ENCODE peak calls at places on chromosome 14, in four cellular contexts. One of them, this sample, is unnamed.
A peak's percentile ranks its signal among the peaks of the same experiment; 100 is the strongest.

GRCh38 chr14:103073367-103073875 is 10.6 kb upstream of the LBHD2 start:
- DNase-seq in dorsolateral prefrontal cortex: no peak
- DNase-seq in cardiac fibroblast: no peak
- DNase-seq in retinal pigment epithelial cell: no peak
- DNase-seq in this sample: no peak

GRCh38 chr14:55212611-55213010 is 21.2 kb upstream of the DLGAP5 start:
- DNase-seq in dorsolateral prefrontal cortex: no peak
- DNase-seq in cardiac fibroblast: no peak
- DNase-seq in retinal pigment epithelial cell: no peak
- DNase-seq in this sample: peak; percentile 29

GRCh38 chr14:99735189-99736135 is 51.4 kb downstream of the CYP46A1 start:
- DNase-seq in dorsolateral prefrontal cortex: peak; percentile 15
- DNase-seq in cardiac fibroblast: no peak
- DNase-seq in retinal pigment epithelial cell: no peak
- DNase-seq in this sample: peak; percentile 11

GRCh38 chr14:61420326-61420725 is 98.9 kb downstream of the PRKCH start:
- DNase-seq in dorsolateral prefrontal cortex: no peak
- DNase-seq in cardiac fibroblast: peak; percentile 58
- DNase-seq in retinal pigment epithelial cell: no peak
- DNase-seq in this sample: no peak

GRCh38 chr14:59101441-59101840 is 87.0 kb upstream of the DAAM1 start:
- DNase-seq in dorsolateral prefrontal cortex: no peak
- DNase-seq in cardiac fibroblast: no peak
- DNase-seq in retinal pigment epithelial cell: no peak
- DNase-seq in this sample: no peak

GRCh38 chr14:71651228-71651627 is 281.0 kb upstream of the RGS6 start:
- DNase-seq in dorsolateral prefrontal cortex: no peak
- DNase-seq in cardiac fibroblast: peak; percentile 95
- DNase-seq in retinal pigment epithelial cell: peak; percentile 74
- DNase-seq in this sample: no peak

GRCh38 chr14:33668066-33668465 is 282.8 kb downstream of the EGLN3 start:
- DNase-seq in dorsolateral prefrontal cortex: no peak
- DNase-seq in cardiac fibroblast: peak; percentile 53
- DNase-seq in retinal pigment epithelial cell: no peak
- DNase-seq in this sample: no peak

GRCh38 chr14:51006781-51007211 is 62.5 kb upstream of the PYGL start:
- DNase-seq in dorsolateral prefrontal cortex: peak; percentile 70
- DNase-seq in cardiac fibroblast: peak; percentile 77
- DNase-seq in retinal pigment epithelial cell: peak; percentile 69
- DNase-seq in this sample: peak; percentile 59

GRCh38 chr14:22098435-22098834 is 424.8 kb upstream of the OR4E1 start:
- DNase-seq in dorsolateral prefrontal cortex: no peak
- DNase-seq in cardiac fibroblast: no peak
- DNase-seq in retinal pigment epithelial cell: no peak
- DNase-seq in this sample: no peak

GRCh38 chr14:94464290-94464689 is 11.7 kb upstream of the SERPINA11 start:
- DNase-seq in dorsolateral prefrontal cortex: no peak
- DNase-seq in cardiac fibroblast: no peak
- DNase-seq in retinal pigment epithelial cell: no peak
- DNase-seq in this sample: no peak

GRCh38 chr14:91265404-91265803 is 20.9 kb upstream of the GPR68 start:
- DNase-seq in dorsolateral prefrontal cortex: no peak
- DNase-seq in cardiac fibroblast: no peak
- DNase-seq in retinal pigment epithelial cell: no peak
- DNase-seq in this sample: no peak

GRCh38 chr14:89807905-89808304 is 146.6 kb downstream of the EFCAB11 start:
- DNase-seq in dorsolateral prefrontal cortex: no peak
- DNase-seq in cardiac fibroblast: no peak
- DNase-seq in retinal pigment epithelial cell: no peak
- DNase-seq in this sample: no peak

GRCh38 chr14:74437654-74438053 is 11.6 kb upstream of the SYNDIG1L start:
- DNase-seq in dorsolateral prefrontal cortex: no peak
- DNase-seq in cardiac fibroblast: peak; percentile 3
- DNase-seq in retinal pigment epithelial cell: no peak
- DNase-seq in this sample: no peak

GRCh38 chr14:69326611-69327010 is 66.7 kb downstream of the GALNT16 start:
- DNase-seq in dorsolateral prefrontal cortex: no peak
- DNase-seq in cardiac fibroblast: no peak
- DNase-seq in retinal pigment epithelial cell: no peak
- DNase-seq in this sample: no peak

GRCh38 chr14:29868000-29868399 is 59.6 kb downstream of the PRKD1 start:
- DNase-seq in dorsolateral prefrontal cortex: no peak
- DNase-seq in cardiac fibroblast: no peak
- DNase-seq in retinal pigment epithelial cell: no peak
- DNase-seq in this sample: no peak

GRCh38 chr14:105876158-105876557 is 349.8 kb downstream of the TMEM121 start:
- DNase-seq in dorsolateral prefrontal cortex: peak; percentile 15
- DNase-seq in cardiac fibroblast: no peak
- DNase-seq in retinal pigment epithelial cell: no peak
- DNase-seq in this sample: peak; percentile 2

GRCh38 chr14:103315368-103315911 is 18.6 kb upstream of the EIF5 start:
- DNase-seq in dorsolateral prefrontal cortex: no peak
- DNase-seq in cardiac fibroblast: peak; percentile 91
- DNase-seq in retinal pigment epithelial cell: no peak
- DNase-seq in this sample: no peak

GRCh38 chr14:68506021-68506644 is 286.7 kb downstream of the ZFP36L1 start:
- DNase-seq in dorsolateral prefrontal cortex: no peak
- DNase-seq in cardiac fibroblast: peak; percentile 81
- DNase-seq in retinal pigment epithelial cell: no peak
- DNase-seq in this sample: no peak

GRCh38 chr14:59918824-59919581 is 941 bp upstream of the LRRC9 start:
- DNase-seq in dorsolateral prefrontal cortex: no peak
- DNase-seq in cardiac fibroblast: peak; percentile 57
- DNase-seq in retinal pigment epithelial cell: no peak
- DNase-seq in this sample: peak; percentile 34

GRCh38 chr14:29853272-29853671 is 74.4 kb downstream of the PRKD1 start:
- DNase-seq in dorsolateral prefrontal cortex: no peak
- DNase-seq in cardiac fibroblast: no peak
- DNase-seq in retinal pigment epithelial cell: no peak
- DNase-seq in this sample: no peak

GRCh38 chr14:55073856-55074255 is 22.4 kb downstream of the MAPK1IP1L start:
- DNase-seq in dorsolateral prefrontal cortex: no peak
- DNase-seq in cardiac fibroblast: peak; percentile 60
- DNase-seq in retinal pigment epithelial cell: peak; percentile 62
- DNase-seq in this sample: no peak

GRCh38 chr14:47040490-47040889 is 388.9 kb upstream of the RPL10L start:
- DNase-seq in dorsolateral prefrontal cortex: no peak
- DNase-seq in cardiac fibroblast: no peak
- DNase-seq in retinal pigment epithelial cell: peak; percentile 33
- DNase-seq in this sample: no peak

GRCh38 chr14:45253754-45254300 is 825 bp upstream of the MIS18BP1 start:
- DNase-seq in dorsolateral prefrontal cortex: no peak
- DNase-seq in cardiac fibroblast: peak; percentile 82
- DNase-seq in retinal pigment epithelial cell: peak; percentile 54
- DNase-seq in this sample: no peak

GRCh38 chr14:99273025-99273723 is 1.2 kb upstream of the BCL11B start:
- DNase-seq in dorsolateral prefrontal cortex: no peak
- DNase-seq in cardiac fibroblast: no peak
- DNase-seq in retinal pigment epithelial cell: no peak
- DNase-seq in this sample: peak; percentile 73

GRCh38 chr14:75811136-75811839 is 150.2 kb downstream of the TTLL5 start:
- DNase-seq in dorsolateral prefrontal cortex: no peak
- DNase-seq in cardiac fibroblast: no peak
- DNase-seq in retinal pigment epithelial cell: no peak
- DNase-seq in this sample: no peak

GRCh38 chr14:55071870-55072640 is 20.6 kb downstream of the MAPK1IP1L start:
- DNase-seq in dorsolateral prefrontal cortex: peak; percentile 59
- DNase-seq in cardiac fibroblast: peak; percentile 93
- DNase-seq in retinal pigment epithelial cell: peak; percentile 89
- DNase-seq in this sample: no peak

GRCh38 chr14:63205850-63206249 is 1.6 kb downstream of the RHOJ start:
- DNase-seq in dorsolateral prefrontal cortex: no peak
- DNase-seq in cardiac fibroblast: peak; percentile 54
- DNase-seq in retinal pigment epithelial cell: no peak
- DNase-seq in this sample: no peak

GRCh38 chr14:32509632-32510187 is 180.6 kb downstream of the AKAP6 start:
- DNase-seq in dorsolateral prefrontal cortex: peak; percentile 77
- DNase-seq in cardiac fibroblast: peak; percentile 99
- DNase-seq in retinal pigment epithelial cell: peak; percentile 99
- DNase-seq in this sample: no peak

GRCh38 chr14:45968037-45968436 is 683.5 kb downstream of the RPL10L start:
- DNase-seq in dorsolateral prefrontal cortex: no peak
- DNase-seq in cardiac fibroblast: no peak
- DNase-seq in retinal pigment epithelial cell: no peak
- DNase-seq in this sample: no peak

GRCh38 chr14:85276829-85277228 is 253.1 kb upstream of the FLRT2 start:
- DNase-seq in dorsolateral prefrontal cortex: no peak
- DNase-seq in cardiac fibroblast: no peak
- DNase-seq in retinal pigment epithelial cell: no peak
- DNase-seq in this sample: no peak

GRCh38 chr14:100900837-100901390 is 2.6 kb downstream of the RTL1 start:
- DNase-seq in dorsolateral prefrontal cortex: no peak
- DNase-seq in cardiac fibroblast: no peak
- DNase-seq in retinal pigment epithelial cell: no peak
- DNase-seq in this sample: peak; percentile 80
- TF ChIP-seq CTCF in dorsolateral prefrontal cortex: peak; percentile 49
- TF ChIP-seq CTCF in cardiac fibroblast: no peak
- TF ChIP-seq CTCF in retinal pigment epithelial cell: peak; percentile 23
- TF ChIP-seq CTCF in this sample: no peak

DNA sequence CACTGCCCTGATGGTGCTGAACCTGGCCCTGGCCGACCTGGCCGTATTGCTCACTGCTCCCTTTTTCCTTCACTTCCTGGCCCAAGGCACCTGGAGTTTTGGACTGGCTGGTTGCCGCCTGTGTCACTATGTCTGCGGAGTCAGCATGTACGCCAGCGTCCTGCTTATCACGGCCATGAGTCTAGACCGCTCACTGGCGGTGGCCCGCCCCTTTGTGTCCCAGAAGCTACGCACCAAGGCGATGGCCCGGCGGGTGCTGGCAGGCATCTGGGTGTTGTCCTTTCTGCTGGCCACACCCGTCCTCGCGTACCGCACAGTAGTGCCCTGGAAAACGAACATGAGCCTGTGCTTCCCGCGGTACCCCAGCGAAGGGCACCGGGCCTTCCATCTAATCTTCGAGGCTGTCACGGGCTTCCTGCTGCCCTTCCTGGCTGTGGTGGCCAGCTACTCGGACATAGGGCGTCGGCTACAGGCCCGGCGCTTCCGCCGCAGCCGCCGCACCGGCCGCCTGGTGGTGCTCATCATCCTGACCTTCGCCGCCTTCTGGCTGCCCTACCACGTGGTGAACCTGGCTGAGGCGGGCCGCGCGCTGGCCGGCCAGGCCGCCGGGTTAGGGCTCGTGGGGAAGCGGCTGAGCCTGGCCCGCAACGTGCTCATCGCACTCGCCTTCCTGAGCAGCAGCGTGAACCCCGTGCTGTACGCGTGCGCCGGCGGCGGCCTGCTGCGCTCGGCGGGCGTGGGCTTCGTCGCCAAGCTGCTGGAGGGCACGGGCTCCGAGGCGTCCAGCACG is 4.7 kb downstream of the LTB4R start:
- DNase-seq in dorsolateral prefrontal cortex: no peak
- DNase-seq in cardiac fibroblast: peak; percentile 19
- DNase-seq in retinal pigment epithelial cell: no peak
- DNase-seq in this sample: peak; percentile 31
- TF ChIP-seq CTCF in dorsolateral prefrontal cortex: no peak
- TF ChIP-seq CTCF in cardiac fibroblast: no peak
- TF ChIP-seq CTCF in retinal pigment epithelial cell: peak; percentile 8
- TF ChIP-seq CTCF in this sample: no peak

DNA sequence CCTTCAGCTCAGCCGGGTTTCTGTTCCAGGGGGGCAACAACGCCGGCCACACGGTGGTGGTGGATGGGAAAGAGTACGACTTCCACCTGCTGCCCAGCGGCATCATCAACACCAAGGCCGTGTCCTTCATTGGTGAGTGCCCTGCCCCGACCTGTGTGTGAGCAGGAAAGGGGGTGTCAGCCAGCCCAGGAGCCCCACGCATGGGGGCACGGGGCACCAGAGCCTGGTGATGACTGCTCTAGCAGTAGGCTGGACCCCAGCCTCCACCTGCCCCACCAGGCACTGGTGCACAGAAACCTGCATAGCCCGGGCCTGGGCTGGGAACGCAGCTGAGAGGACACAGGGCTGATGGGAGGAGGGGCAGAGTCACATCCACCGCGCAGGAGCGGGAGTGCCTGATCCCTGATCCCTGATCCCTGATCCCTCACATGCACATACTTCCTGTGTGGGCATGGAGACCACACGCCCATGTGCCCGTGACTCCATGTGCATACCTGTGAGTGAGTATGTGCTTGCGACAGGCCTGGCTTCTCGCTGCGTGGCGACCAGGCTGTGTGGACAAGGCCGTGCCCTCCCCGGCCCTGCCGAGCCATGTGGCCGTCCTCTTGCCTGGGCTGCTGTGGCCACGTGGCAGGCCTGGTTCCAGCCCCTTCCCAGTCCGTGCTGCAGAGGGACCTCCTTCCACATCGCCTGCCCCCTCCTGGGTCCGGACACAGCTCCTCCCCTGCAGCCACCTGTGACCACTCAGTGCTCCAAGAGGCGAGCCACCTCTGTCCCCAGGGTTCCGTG is 11.2 kb downstream of the ADSS1 start:
- DNase-seq in dorsolateral prefrontal cortex: no peak
- DNase-seq in cardiac fibroblast: no peak
- DNase-seq in retinal pigment epithelial cell: no peak
- DNase-seq in this sample: no peak
- TF ChIP-seq CTCF in dorsolateral prefrontal cortex: no peak
- TF ChIP-seq CTCF in cardiac fibroblast: no peak
- TF ChIP-seq CTCF in retinal pigment epithelial cell: no peak
- TF ChIP-seq CTCF in this sample: no peak

GRCh38 chr14:65002586-65003210 is 16.0 kb downstream of the FNTB start:
- DNase-seq in dorsolateral prefrontal cortex: no peak
- DNase-seq in cardiac fibroblast: peak; percentile 74
- DNase-seq in retinal pigment epithelial cell: no peak
- DNase-seq in this sample: no peak

GRCh38 chr14:65006251-65006721 is 19.6 kb downstream of the FNTB start:
- DNase-seq in dorsolateral prefrontal cortex: no peak
- DNase-seq in cardiac fibroblast: peak; percentile 36
- DNase-seq in retinal pigment epithelial cell: no peak
- DNase-seq in this sample: no peak

GRCh38 chr14:65000868-65001600 is 14.3 kb downstream of the FNTB start:
- DNase-seq in dorsolateral prefrontal cortex: no peak
- DNase-seq in cardiac fibroblast: peak; percentile 47
- DNase-seq in retinal pigment epithelial cell: no peak
- DNase-seq in this sample: no peak

GRCh38 chr14:65001758-65002157 is 15.1 kb downstream of the FNTB start:
- DNase-seq in dorsolateral prefrontal cortex: no peak
- DNase-seq in cardiac fibroblast: no peak
- DNase-seq in retinal pigment epithelial cell: no peak
- DNase-seq in this sample: no peak

GRCh38 chr14:65003394-65003793 is 16.7 kb downstream of the FNTB start:
- DNase-seq in dorsolateral prefrontal cortex: no peak
- DNase-seq in cardiac fibroblast: peak; percentile 55
- DNase-seq in retinal pigment epithelial cell: no peak
- DNase-seq in this sample: no peak
- TF ChIP-seq CTCF in dorsolateral prefrontal cortex: no peak
- TF ChIP-seq CTCF in cardiac fibroblast: no peak
- TF ChIP-seq CTCF in retinal pigment epithelial cell: no peak
- TF ChIP-seq CTCF in this sample: no peak

DNA sequence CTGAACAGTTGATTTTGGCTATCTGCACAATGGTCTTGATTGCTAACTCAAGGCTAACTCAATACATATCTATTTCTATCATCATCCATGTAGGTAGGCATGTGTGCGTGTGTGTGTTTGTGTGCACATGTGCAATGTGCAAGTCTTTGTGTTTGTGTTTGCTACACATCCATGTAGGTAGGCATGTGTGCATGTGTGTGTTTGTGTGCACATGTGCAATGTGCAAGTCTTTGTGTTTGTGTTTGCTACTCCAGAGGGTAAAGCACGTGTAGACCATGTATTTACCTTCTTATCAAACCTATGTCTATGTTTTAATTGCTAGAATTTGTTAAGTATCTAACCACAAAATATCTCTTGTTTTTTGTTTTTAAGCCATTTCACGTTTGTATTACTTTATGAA is 962.6 kb downstream of the LRFN5 start:
- DNase-seq in dorsolateral prefrontal cortex: no peak
- DNase-seq in cardiac fibroblast: no peak
- DNase-seq in retinal pigment epithelial cell: no peak
- DNase-seq in this sample: no peak
- TF ChIP-seq CTCF in dorsolateral prefrontal cortex: no peak
- TF ChIP-seq CTCF in cardiac fibroblast: no peak
- TF ChIP-seq CTCF in retinal pigment epithelial cell: no peak
- TF ChIP-seq CTCF in this sample: no peak